ENCODE peak calls at places on chromosomes 3 and 15, in six cellular contexts. B, G, I, K, P and V are unnamed samples.

GRCh38 chr3:149486726-149487125 is 12.2 kb downstream of the TM4SF4 start:
- DNase-seq in K (no peak), I (no peak), G (no peak), P (no peak), B (no peak), V (no peak)

GRCh38 chr3:60073228-60073627 is 1023.4 kb upstream of the CFAP20DC start:
- DNase-seq in K (no peak), I (no peak), P (no peak), G (no peak), B (no peak), V (no peak)

GRCh38 chr15:31019986-31020385 is 28.6 kb upstream of the MTMR10 start:
- DNase-seq in K (no peak), B (no peak), I (no peak), G (no peak), P (no peak), V (no peak)

GRCh38 chr15:75641603-75642002 is 1.6 kb upstream of the IMP3 start:
- DNase-seq in P (no peak), G (no peak), K (no peak), I (no peak), B (no peak), V (no peak)

GRCh38 chr3:9270704-9271103 is 21.3 kb upstream of the SRGAP3 start:
- DNase-seq in B (no peak), I (no peak), K (no peak), P (no peak), G (no peak), V (no peak)

GRCh38 chr3:99967796-99968195 is 146.5 kb downstream of the FILIP1L start:
- DNase-seq in K (no peak), P (no peak), B (peak; percentile 72), I (no peak), G (no peak), V (no peak)

GRCh38 chr3:48804930-48805329 is 42.7 kb downstream of the PRKAR2A start:
- DNase-seq in P (no peak), K (peak; percentile 8), B (no peak), G (no peak), I (no peak), V (no peak)

GRCh38 chr15:30943654-30944335 is 40.1 kb downstream of the FAN1 start:
- DNase-seq in G (no peak), I (no peak), K (no peak), B (no peak), P (no peak), V (no peak)

GRCh38 chr3:37899711-37900306 is 38.1 kb downstream of the CTDSPL start:
- DNase-seq in I (no peak), P (no peak), G (no peak), K (no peak), B (no peak), V (no peak)

GRCh38 chr3:163916596-163917560 is 1161.4 kb downstream of the SI start:
- DNase-seq in B (no peak), G (no peak), K (peak; percentile 35), P (no peak), I (no peak), V (no peak)

GRCh38 chr15:43316969-43317346 is 13.4 kb downstream of the LCMT2 start:
- DNase-seq in P (no peak), K (no peak), I (no peak), G (no peak), B (no peak), V (no peak)

GRCh38 chr15:88902846-88903245 is 7.5 kb upstream of the HAPLN3 start:
- DNase-seq in K (no peak), B (no peak), I (no peak), P (no peak), G (no peak), V (no peak)

GRCh38 chr15:99605990-99606389 is 40.2 kb downstream of the MEF2A start:
- DNase-seq in G (no peak), B (no peak), P (no peak), I (no peak), K (no peak), V (no peak)

GRCh38 chr3:25556504-25556903 is 108.2 kb downstream of the TOP2B start:
- DNase-seq in K (no peak), B (no peak), I (no peak), G (no peak), P (no peak), V (no peak)

GRCh38 chr15:57444877-57445513 is 68.7 kb downstream of the CGNL1 start:
- DNase-seq in I (no peak), P (no peak), K (peak; percentile 84), G (no peak), B (peak; percentile 45), V (no peak)

GRCh38 chr15:92624401-92624991 is 31.1 kb downstream of the FAM174B start:
- DNase-seq in I (no peak), B (peak; percentile 50), K (no peak), G (no peak), P (no peak), V (peak; percentile 69)

GRCh38 chr3:179194931-179195330 is 46.8 kb downstream of the PIK3CA start:
- DNase-seq in B (no peak), P (no peak), G (no peak), I (no peak), K (peak; percentile 92), V (no peak)

GRCh38 chr3:45417949-45418847 is 29.8 kb downstream of the LARS2 start:
- DNase-seq in I (peak; percentile 47), G (no peak), B (no peak), K (no peak), P (no peak), V (no peak)

GRCh38 chr15:63522143-63522531 is 17.7 kb downstream of the USP3 start:
- DNase-seq in K (no peak), G (no peak), I (no peak), P (no peak), B (peak; percentile 50), V (no peak)

GRCh38 chr15:74191798-74192197 is 10.8 kb downstream of the STRA6 start:
- DNase-seq in P (no peak), B (no peak), K (no peak), I (no peak), G (no peak), V (no peak)

GRCh38 chr3:117692416-117692995 is 982.9 kb downstream of the TUSC7 start:
- DNase-seq in B (peak; percentile 88), K (no peak), P (no peak), G (no peak), I (no peak), V (no peak)

GRCh38 chr15:76863123-76863522 is 42.0 kb downstream of the SCAPER start:
- DNase-seq in I (no peak), P (no peak), K (no peak), B (no peak), G (no peak), V (no peak)

GRCh38 chr3:106826861-106827311 is 550.4 kb upstream of the CCDC54 start:
- DNase-seq in I (no peak), B (no peak), G (no peak), K (peak; percentile 55), P (no peak), V (no peak)

GRCh38 chr15:37102315-37103021 is 2.1 kb upstream of the MEIS2 start:
- DNase-seq in B (peak; percentile 60), P (no peak), I (no peak), K (peak; percentile 81), G (no peak), V (peak; percentile 44)

GRCh38 chr15:31391687-31392671 is 65.3 kb downstream of the KLF13 start:
- DNase-seq in I (peak; percentile 90), B (peak; percentile 84), P (peak; percentile 94), G (peak; percentile 95), K (peak; percentile 72), V (peak; percentile 94)

GRCh38 chr3:184910664-184911063 is 98.7 kb downstream of the VPS8 start:
- DNase-seq in P (no peak), G (no peak), B (no peak), I (peak; percentile 41), K (no peak), V (no peak)

GRCh38 chr3:184912166-184912565 is 100.2 kb downstream of the VPS8 start:
- DNase-seq in P (no peak), K (no peak), G (no peak), B (no peak), I (no peak), V (no peak)

GRCh38 chr3:184911570-184911969 is 99.6 kb downstream of the VPS8 start:
- DNase-seq in P (no peak), G (no peak), B (no peak), K (no peak), I (peak; percentile 18), V (no peak)

GRCh38 chr3:184918741-184919140 is 106.8 kb downstream of the VPS8 start:
- DNase-seq in K (no peak), I (no peak), G (no peak), B (no peak), P (no peak), V (no peak)

GRCh38 chr3:184914628-184915027 is 102.7 kb downstream of the VPS8 start:
- DNase-seq in I (no peak), B (no peak), P (no peak), G (no peak), K (no peak), V (no peak)
- H3K36me3 ChIP-seq in I (no peaks in the 10 kb centered on the region), B (no peaks in the 10 kb centered on the region), P (peaks cover 9% of the 10 kb centered on the region), G (peaks cover 58% of the 10 kb centered on the region), K (no peaks in the 10 kb centered on the region), V (no peaks in the 10 kb centered on the region)

GRCh38 chr3:188689101-188689574 is 482.6 kb upstream of the TPRG1 start:
- DNase-seq in P (peak; percentile 45), G (no peak), K (no peak), I (no peak), B (peak; percentile 93), V (no peak)

GRCh38 chr3:188690076-188690475 is 481.7 kb upstream of the TPRG1 start:
- DNase-seq in P (no peak), K (no peak), I (no peak), G (no peak), B (no peak), V (no peak)

GRCh38 chr3:188686319-188686718 is 485.5 kb upstream of the TPRG1 start:
- DNase-seq in G (no peak), B (no peak), K (no peak), I (no peak), P (no peak), V (no peak)

GRCh38 chr3:188685789-188686188 is 486.0 kb upstream of the TPRG1 start:
- DNase-seq in G (no peak), B (no peak), I (no peak), K (no peak), P (no peak), V (no peak)

GRCh38 chr3:188687389-188687788 is 484.4 kb upstream of the TPRG1 start:
- DNase-seq in I (no peak), P (no peak), K (peak; percentile 55), B (peak; percentile 85), G (no peak), V (no peak)
- H3K27ac ChIP-seq in I (no peak overlapping the region), P (no peak overlapping the region), K (no peak overlapping the region), B (peak overlapping the region; percentile 88), G (no peak overlapping the region), V (peak overlapping the region; percentile 4)

GRCh38 chr15:50735156-50735555 is 30.4 kb downstream of the SPPL2A start:
- DNase-seq in B (no peak), I (no peak), P (no peak), K (no peak), G (no peak), V (no peak)

GRCh38 chr15:50740955-50741354 is 24.6 kb downstream of the SPPL2A start:
- DNase-seq in G (no peak), K (no peak), I (no peak), B (no peak), P (no peak), V (no peak)

GRCh38 chr15:50736823-50737222 is 28.7 kb downstream of the SPPL2A start:
- DNase-seq in I (no peak), P (no peak), G (no peak), K (peak; percentile 2), B (no peak), V (no peak)
- H3K36me3 ChIP-seq in I (peaks cover 16% of the 10 kb centered on the region), P (peaks cover 4% of the 10 kb centered on the region), G (peaks cover 75% of the 10 kb centered on the region), K (no peaks in the 10 kb centered on the region), B (peaks cover 45% of the 10 kb centered on the region), V (peaks cover 2% of the 10 kb centered on the region)

GRCh38 chr15:71414778-71415177 is 299.5 kb downstream of the THSD4 start:
- DNase-seq in G (no peak), P (no peak), B (no peak), K (no peak), I (no peak), V (no peak)
- H3K27ac ChIP-seq in G (no peak overlapping the region), P (peak overlapping the region; percentile 36), B (no peak overlapping the region), K (no peak overlapping the region), I (no peak overlapping the region), V (no peak overlapping the region)